ENCODE peak calls at places on chromosomes 7 and 10, in seven cellular contexts. One of them, this sample, is unnamed.

GRCh38 chr10:111207525-111207924 is 130.7 kb downstream of the ADRA2A start:
- DNase-seq in WERI-Rb-1: no peak
- DNase-seq in AG04449: no peak
- DNase-seq in fibroblast of lung: no peak
- DNase-seq in IMR-90: no peak
- DNase-seq in GM12865: peak
- DNase-seq in MM.1S: no peak
- DNase-seq in this sample: no peak

GRCh38 chr7:90629306-90629918 is 33.3 kb downstream of the CDK14 start:
- DNase-seq in WERI-Rb-1: peak
- DNase-seq in AG04449: no peak
- DNase-seq in fibroblast of lung: peak
- DNase-seq in IMR-90: peak
- DNase-seq in GM12865: peak
- DNase-seq in MM.1S: peak
- DNase-seq in this sample: peak

GRCh38 chr7:25119102-25119501 is 6.0 kb downstream of the CYCS start:
- DNase-seq in WERI-Rb-1: no peak
- DNase-seq in AG04449: no peak
- DNase-seq in fibroblast of lung: no peak
- DNase-seq in IMR-90: no peak
- DNase-seq in GM12865: no peak
- DNase-seq in MM.1S: no peak
- DNase-seq in this sample: no peak

GRCh38 chr7:50303082-50303893 is 1.2 kb upstream of the IKZF1 start:
- DNase-seq in WERI-Rb-1: no peak
- DNase-seq in AG04449: no peak
- DNase-seq in fibroblast of lung: no peak
- DNase-seq in IMR-90: no peak
- DNase-seq in GM12865: no peak
- DNase-seq in MM.1S: no peak
- DNase-seq in this sample: no peak

GRCh38 chr7:31027161-31027965 is 24.7 kb upstream of the ADCYAP1R1 start:
- DNase-seq in WERI-Rb-1: peak
- DNase-seq in AG04449: no peak
- DNase-seq in fibroblast of lung: peak
- DNase-seq in IMR-90: no peak
- DNase-seq in GM12865: peak
- DNase-seq in MM.1S: no peak
- DNase-seq in this sample: peak

GRCh38 chr10:34677132-34677531 is 138.0 kb downstream of the PARD3 start:
- DNase-seq in WERI-Rb-1: no peak
- DNase-seq in AG04449: no peak
- DNase-seq in fibroblast of lung: no peak
- DNase-seq in IMR-90: no peak
- DNase-seq in GM12865: no peak
- DNase-seq in MM.1S: no peak
- DNase-seq in this sample: no peak

GRCh38 chr7:6271694-6272371 is 591 bp downstream of the CYTH3 start:
- DNase-seq in WERI-Rb-1: peak
- DNase-seq in AG04449: no peak
- DNase-seq in fibroblast of lung: no peak
- DNase-seq in IMR-90: no peak
- DNase-seq in GM12865: peak
- DNase-seq in MM.1S: no peak
- DNase-seq in this sample: no peak

GRCh38 chr10:27359792-27360320 is 119.3 kb upstream of the ACBD5 start:
- DNase-seq in WERI-Rb-1: no peak
- DNase-seq in AG04449: no peak
- DNase-seq in fibroblast of lung: no peak
- DNase-seq in IMR-90: no peak
- DNase-seq in GM12865: no peak
- DNase-seq in MM.1S: no peak
- DNase-seq in this sample: no peak

GRCh38 chr7:151845412-151846205 is 31.3 kb downstream of the PRKAG2 start:
- DNase-seq in WERI-Rb-1: no peak
- DNase-seq in AG04449: no peak
- DNase-seq in fibroblast of lung: no peak
- DNase-seq in IMR-90: no peak
- DNase-seq in GM12865: no peak
- DNase-seq in MM.1S: no peak
- DNase-seq in this sample: no peak

GRCh38 chr10:13048762-13049161 is 47.2 kb upstream of the CCDC3 start:
- DNase-seq in WERI-Rb-1: no peak
- DNase-seq in AG04449: no peak
- DNase-seq in fibroblast of lung: no peak
- DNase-seq in IMR-90: no peak
- DNase-seq in GM12865: no peak
- DNase-seq in MM.1S: no peak
- DNase-seq in this sample: no peak

GRCh38 chr7:106285801-106286492 is 1.2 kb upstream of the NAMPT start:
- DNase-seq in WERI-Rb-1: no peak
- DNase-seq in AG04449: no peak
- DNase-seq in fibroblast of lung: peak
- DNase-seq in IMR-90: peak
- DNase-seq in GM12865: peak
- DNase-seq in MM.1S: peak
- DNase-seq in this sample: peak

GRCh38 chr10:75910032-75910431 is 478.6 kb downstream of the LRMDA start:
- DNase-seq in WERI-Rb-1: no peak
- DNase-seq in AG04449: no peak
- DNase-seq in fibroblast of lung: peak
- DNase-seq in IMR-90: peak
- DNase-seq in GM12865: peak
- DNase-seq in MM.1S: peak
- DNase-seq in this sample: peak

GRCh38 chr7:48643420-48644013 is 280.8 kb upstream of the CDC14C start:
- DNase-seq in WERI-Rb-1: no peak
- DNase-seq in AG04449: no peak
- DNase-seq in fibroblast of lung: peak
- DNase-seq in IMR-90: no peak
- DNase-seq in GM12865: no peak
- DNase-seq in MM.1S: no peak
- DNase-seq in this sample: no peak

GRCh38 chr7:13920053-13920697 is 69.3 kb downstream of the ETV1 start:
- DNase-seq in WERI-Rb-1: no peak
- DNase-seq in AG04449: peak
- DNase-seq in fibroblast of lung: peak
- DNase-seq in IMR-90: peak
- DNase-seq in GM12865: no peak
- DNase-seq in MM.1S: no peak
- DNase-seq in this sample: peak

GRCh38 chr7:158274404-158274811 is 313.2 kb downstream of the PTPRN2 start:
- DNase-seq in WERI-Rb-1: no peak
- DNase-seq in AG04449: no peak
- DNase-seq in fibroblast of lung: no peak
- DNase-seq in IMR-90: no peak
- DNase-seq in GM12865: no peak
- DNase-seq in MM.1S: no peak
- DNase-seq in this sample: no peak

GRCh38 chr7:920351-921070 is 34.0 kb downstream of the ADAP1 start:
- DNase-seq in WERI-Rb-1: no peak
- DNase-seq in AG04449: no peak
- DNase-seq in fibroblast of lung: no peak
- DNase-seq in IMR-90: no peak
- DNase-seq in GM12865: no peak
- DNase-seq in MM.1S: no peak
- DNase-seq in this sample: no peak

GRCh38 chr10:98209441-98209840 is 58.6 kb downstream of the LOXL4 start:
- DNase-seq in WERI-Rb-1: no peak
- DNase-seq in AG04449: no peak
- DNase-seq in fibroblast of lung: no peak
- DNase-seq in IMR-90: no peak
- DNase-seq in GM12865: no peak
- DNase-seq in MM.1S: no peak
- DNase-seq in this sample: no peak

GRCh38 chr7:116293139-116293538 is 82.8 kb downstream of the TES start:
- DNase-seq in WERI-Rb-1: no peak
- DNase-seq in AG04449: no peak
- DNase-seq in fibroblast of lung: no peak
- DNase-seq in IMR-90: no peak
- DNase-seq in GM12865: no peak
- DNase-seq in MM.1S: no peak
- DNase-seq in this sample: no peak

GRCh38 chr10:34104829-34105572 is 710.1 kb downstream of the PARD3 start:
- DNase-seq in WERI-Rb-1: no peak
- DNase-seq in AG04449: no peak
- DNase-seq in fibroblast of lung: no peak
- DNase-seq in IMR-90: no peak
- DNase-seq in GM12865: no peak
- DNase-seq in MM.1S: no peak
- DNase-seq in this sample: no peak

GRCh38 chr10:36725581-36726520 is 399.5 kb upstream of the ANKRD30A start:
- DNase-seq in WERI-Rb-1: peak
- DNase-seq in AG04449: peak
- DNase-seq in fibroblast of lung: peak
- DNase-seq in IMR-90: peak
- DNase-seq in GM12865: no peak
- DNase-seq in MM.1S: peak
- DNase-seq in this sample: peak
- TF ChIP-seq CTCF in WERI-Rb-1: peak
- TF ChIP-seq CTCF in AG04449: peak
- TF ChIP-seq CTCF in fibroblast of lung: peak
- TF ChIP-seq CTCF in IMR-90: peak
- TF ChIP-seq CTCF in GM12865: no peak
- TF ChIP-seq CTCF in MM.1S: peak
- TF ChIP-seq CTCF in this sample: peak

GRCh38 chr7:111092406-111093160 is 1.7 kb downstream of the LRRN3 start:
- DNase-seq in WERI-Rb-1: no peak
- DNase-seq in AG04449: no peak
- DNase-seq in fibroblast of lung: no peak
- DNase-seq in IMR-90: no peak
- DNase-seq in GM12865: no peak
- DNase-seq in MM.1S: peak
- DNase-seq in this sample: no peak

GRCh38 chr7:111088328-111088727 is 2.6 kb upstream of the LRRN3 start:
- DNase-seq in WERI-Rb-1: no peak
- DNase-seq in AG04449: no peak
- DNase-seq in fibroblast of lung: no peak
- DNase-seq in IMR-90: no peak
- DNase-seq in GM12865: no peak
- DNase-seq in MM.1S: no peak
- DNase-seq in this sample: no peak

GRCh38 chr7:111090834-111091233 is at the start of gene LRRN3:
- DNase-seq in WERI-Rb-1: no peak
- DNase-seq in AG04449: no peak
- DNase-seq in fibroblast of lung: peak
- DNase-seq in IMR-90: peak
- DNase-seq in GM12865: no peak
- DNase-seq in MM.1S: no peak
- DNase-seq in this sample: peak

GRCh38 chr7:111091623-111092370 is 870 bp downstream of the LRRN3 start:
- DNase-seq in WERI-Rb-1: no peak
- DNase-seq in AG04449: no peak
- DNase-seq in fibroblast of lung: no peak
- DNase-seq in IMR-90: no peak
- DNase-seq in GM12865: no peak
- DNase-seq in MM.1S: no peak
- DNase-seq in this sample: no peak

DNA sequence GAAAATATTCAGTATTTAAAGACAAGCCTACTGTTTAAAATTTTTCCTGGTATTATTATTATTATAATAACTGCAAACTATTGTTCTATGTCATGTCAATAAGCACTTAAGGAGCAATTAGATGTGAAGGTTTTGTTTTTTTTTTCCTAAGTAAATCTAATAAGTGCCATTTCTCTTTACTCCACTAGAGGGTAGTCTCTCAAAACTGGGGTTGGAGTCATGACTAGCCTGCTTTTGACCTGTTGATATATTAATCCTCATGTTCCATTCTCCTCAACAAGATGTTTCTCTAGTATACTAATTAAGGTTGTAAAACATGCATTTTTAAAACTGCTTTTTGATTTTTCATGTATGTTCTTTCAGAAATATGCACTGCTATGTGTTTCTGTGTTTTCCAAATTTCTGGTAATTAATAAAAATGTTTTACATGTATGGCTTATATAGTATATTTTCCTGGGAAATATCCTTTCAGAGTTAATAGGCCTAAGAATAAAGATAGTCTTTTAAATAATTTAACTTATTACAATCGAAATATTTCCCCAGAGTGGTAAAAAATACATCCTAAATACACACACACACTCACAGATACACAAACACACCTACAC is 1.0 kb upstream of the LRRN3 start:
- DNase-seq in WERI-Rb-1: no peak
- DNase-seq in AG04449: no peak
- DNase-seq in fibroblast of lung: peak
- DNase-seq in IMR-90: peak
- DNase-seq in GM12865: peak
- DNase-seq in MM.1S: peak
- DNase-seq in this sample: peak
- H3K4me3 ChIP-seq in WERI-Rb-1: no peak
- H3K4me3 ChIP-seq in AG04449: no peak
- H3K4me3 ChIP-seq in fibroblast of lung: no peak
- H3K4me3 ChIP-seq in IMR-90: no peak
- H3K4me3 ChIP-seq in GM12865: no peak
- H3K4me3 ChIP-seq in MM.1S: no peak
- H3K4me3 ChIP-seq in this sample: no peak

GRCh38 chr7:143395187-143396149 is 13.2 kb downstream of the EPHA1 start:
- DNase-seq in WERI-Rb-1: no peak
- DNase-seq in AG04449: no peak
- DNase-seq in fibroblast of lung: peak
- DNase-seq in IMR-90: no peak
- DNase-seq in GM12865: no peak
- DNase-seq in MM.1S: no peak
- DNase-seq in this sample: no peak
- TF ChIP-seq CTCF in WERI-Rb-1: peak
- TF ChIP-seq CTCF in AG04449: peak
- TF ChIP-seq CTCF in fibroblast of lung: no peak
- TF ChIP-seq CTCF in IMR-90: peak
- TF ChIP-seq CTCF in GM12865: no peak
- TF ChIP-seq CTCF in MM.1S: no peak
- TF ChIP-seq CTCF in this sample: peak

DNA sequence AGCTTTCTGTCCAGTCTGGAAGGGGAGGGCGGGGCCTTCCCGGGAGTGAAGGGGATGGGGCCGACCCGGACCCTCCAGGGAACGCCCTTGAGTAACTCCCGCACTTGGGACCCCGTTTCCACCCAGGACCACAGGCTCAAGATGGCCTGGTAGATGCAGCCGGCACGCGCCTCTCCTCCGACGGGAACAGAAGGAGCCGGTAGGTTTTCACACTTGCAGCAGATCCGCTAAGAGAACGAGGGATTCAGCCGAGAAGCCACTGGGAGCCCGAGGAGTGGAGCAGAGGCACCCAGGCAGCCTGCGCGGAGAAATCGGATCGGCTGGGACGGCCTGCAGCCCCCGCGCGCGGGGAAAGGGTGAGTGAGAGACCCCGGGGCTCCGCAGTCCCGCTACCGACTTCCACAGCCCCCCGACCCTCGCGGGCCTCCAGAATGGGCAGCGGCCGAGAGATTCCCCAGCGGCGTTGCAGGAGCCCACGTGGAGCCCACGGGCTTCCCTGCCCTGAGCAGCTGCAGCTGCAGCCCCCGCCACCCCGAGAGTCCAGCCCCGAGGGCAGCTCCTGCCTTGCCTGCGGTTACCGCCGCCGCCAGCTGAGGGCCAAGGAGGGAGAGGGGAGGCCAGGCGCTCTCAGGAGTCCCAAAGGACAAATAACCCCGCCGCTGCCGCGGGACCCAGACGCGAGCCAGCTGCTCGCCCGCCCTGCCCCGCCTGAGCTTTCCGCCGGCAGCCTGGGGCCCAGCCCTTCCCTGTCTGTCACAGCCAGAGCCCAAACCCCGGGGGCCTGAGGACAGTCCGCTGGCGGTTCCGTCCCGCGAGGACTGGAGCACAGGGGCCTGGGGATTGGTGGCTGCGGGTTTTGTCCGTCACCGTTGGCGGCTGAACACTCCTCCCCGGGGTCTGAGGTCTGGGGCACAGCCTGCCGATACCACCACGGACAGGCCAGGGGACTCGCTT is 21.8 kb downstream of the IFT22 start:
- DNase-seq in WERI-Rb-1: peak
- DNase-seq in AG04449: no peak
- DNase-seq in fibroblast of lung: no peak
- DNase-seq in IMR-90: no peak
- DNase-seq in GM12865: no peak
- DNase-seq in MM.1S: no peak
- DNase-seq in this sample: no peak
- H3K4me3 ChIP-seq in WERI-Rb-1: peak
- H3K4me3 ChIP-seq in AG04449: no peak
- H3K4me3 ChIP-seq in fibroblast of lung: no peak
- H3K4me3 ChIP-seq in IMR-90: no peak
- H3K4me3 ChIP-seq in GM12865: no peak
- H3K4me3 ChIP-seq in MM.1S: no peak
- H3K4me3 ChIP-seq in this sample: no peak